ENCODE peak calls at places on chromosomes 16 and 17, in five cellular contexts. N, C, Y, E and T are unnamed samples.

GRCh38 chr16:83005653-83006160 is 378.9 kb downstream of the CDH13 start:
- DNase-seq in C (no peak), E (peak), Y (no peak), N (no peak), T (no peak)

GRCh38 chr17:50922107-50922506 is 56.0 kb upstream of the TOB1 start:
- DNase-seq in C (no peak), E (no peak), N (no peak), Y (no peak), T (no peak)

GRCh38 chr16:85557976-85558589 is 55.0 kb upstream of the GSE1 start:
- DNase-seq in E (no peak), Y (no peak), N (no peak), C (peak), T (no peak)

GRCh38 chr16:15533386-15533785 is 99.0 kb downstream of the BMERB1 start:
- DNase-seq in C (no peak), E (no peak), N (no peak), Y (no peak), T (no peak)

GRCh38 chr17:8506145-8506544 is 70.5 kb downstream of the NDEL1 start:
- DNase-seq in N (no peak), E (no peak), Y (no peak), C (no peak), T (no peak)

GRCh38 chr17:46977750-46978488 is 1.1 kb downstream of the RPRML start:
- DNase-seq in Y (peak), N (no peak), C (no peak), E (no peak), T (no peak)

GRCh38 chr16:48101069-48101674 is 54.6 kb downstream of the ABCC12 start:
- DNase-seq in Y (no peak), E (no peak), N (no peak), C (no peak), T (no peak)

GRCh38 chr17:62178579-62178978 is 113.5 kb upstream of the MED13 start:
- DNase-seq in Y (no peak), N (no peak), E (no peak), C (no peak), T (no peak)